ENCODE peak calls at places on chromosomes 1 and 21, in seven cellular contexts. D is HCT116, H is mesenchymal stem cell, A is breast epithelium, L is PC-9, W is thoracic aorta, J is adipocyte. Y is an unnamed sample.

GRCh38 chr1:156958247-156958714 is 37.8 kb downstream of the LRRC71 start:
- DNase-seq in D (no peak), H (no peak), A (no peak), L (peak; percentile 75), W (no peak), J (no peak), Y (no peak)

GRCh38 chr1:150889650-150890416 is 2.9 kb downstream of the CTXND2 start:
- DNase-seq in D (no peak), H (no peak), A (no peak), L (no peak), W (no peak), J (no peak), Y (no peak)

GRCh38 chr1:114278911-114279310 is 125.2 kb upstream of the SYT6 start:
- DNase-seq in D (no peak), H (no peak), A (no peak), L (no peak), W (no peak), J (no peak), Y (no peak)

GRCh38 chr1:1782399-1783221 is 4.3 kb upstream of the NADK start:
- DNase-seq in D (no peak), H (peak; percentile 61), A (no peak), L (peak; percentile 80), W (peak; percentile 41), J (peak; percentile 77), Y (peak; percentile 74)

GRCh38 chr1:161531986-161532875 is 7.9 kb downstream of the HSPA6 start:
- DNase-seq in D (no peak), H (no peak), A (no peak), L (no peak), W (no peak), J (peak; percentile 43), Y (peak; percentile 43)

GRCh38 chr1:31620631-31621497 is 3.4 kb downstream of the HCRTR1 start:
- DNase-seq in D (no peak), H (no peak), A (peak; percentile 19), L (no peak), W (no peak), J (no peak), Y (no peak)

GRCh38 chr1:22275626-22276395 is 132.9 kb upstream of the WNT4 start:
- DNase-seq in D (peak; percentile 29), H (peak; percentile 64), A (no peak), L (peak; percentile 67), W (no peak), J (peak; percentile 59), Y (peak; percentile 75)

GRCh38 chr1:161198206-161198876 is 513 bp downstream of the ADAMTS4 start:
- DNase-seq in D (no peak), H (no peak), A (peak; percentile 40), L (peak; percentile 76), W (no peak), J (peak; percentile 79), Y (peak; percentile 57)

GRCh38 chr1:230423261-230423660 is 2.9 kb downstream of the PGBD5 start:
- DNase-seq in D (no peak), H (no peak), A (no peak), L (no peak), W (no peak), J (no peak), Y (no peak)

GRCh38 chr21:32549861-32550260 is 35.5 kb downstream of the TCP10L start:
- DNase-seq in D (no peak), H (no peak), A (no peak), L (no peak), W (no peak), J (no peak), Y (no peak)

GRCh38 chr1:73556270-73556669 is 641.7 kb downstream of the LRRIQ3 start:
- DNase-seq in D (no peak), H (no peak), A (no peak), L (no peak), W (no peak), J (peak; percentile 3), Y (no peak)

GRCh38 chr1:116112388-116113140 is 1.4 kb downstream of the MAB21L3 start:
- DNase-seq in D (no peak), H (no peak), A (no peak), L (no peak), W (no peak), J (no peak), Y (no peak)

GRCh38 chr1:81703352-81703735 is 97.4 kb upstream of the ADGRL2 start:
- DNase-seq in D (no peak), H (peak; percentile 86), A (no peak), L (no peak), W (no peak), J (peak; percentile 64), Y (peak; percentile 71)

GRCh38 chr1:162003825-162004205 is 19.9 kb downstream of the OLFML2B start:
- DNase-seq in D (no peak), H (peak; percentile 77), A (no peak), L (peak; percentile 24), W (no peak), J (peak; percentile 88), Y (no peak)

GRCh38 chr1:192175971-192176370 is 17.7 kb downstream of the RGS18 start:
- DNase-seq in D (no peak), H (no peak), A (no peak), L (no peak), W (no peak), J (no peak), Y (no peak)

GRCh38 chr1:96487404-96487803 is 234.2 kb upstream of the PTBP2 start:
- DNase-seq in D (peak; percentile 13), H (no peak), A (peak; percentile 31), L (no peak), W (no peak), J (peak; percentile 28), Y (peak; percentile 36)

GRCh38 chr1:22412932-22413727 is 38.5 kb upstream of the ZBTB40 start:
- DNase-seq in D (no peak), H (peak; percentile 88), A (no peak), L (peak; percentile 39), W (no peak), J (peak; percentile 28), Y (peak; percentile 34)

GRCh38 chr21:35860181-35860869 is 200.0 kb downstream of the SETD4 start:
- DNase-seq in D (no peak), H (no peak), A (no peak), L (no peak), W (no peak), J (no peak), Y (no peak)

GRCh38 chr1:56576880-56577858 is 2.2 kb downstream of the PLPP3 start:
- DNase-seq in D (peak; percentile 21), H (peak; percentile 49), A (no peak), L (peak; percentile 18), W (no peak), J (peak; percentile 53), Y (peak; percentile 59)

GRCh38 chr21:21332492-21332891 is 334.3 kb downstream of the NCAM2 start:
- DNase-seq in D (no peak), H (no peak), A (no peak), L (no peak), W (no peak), J (no peak), Y (no peak)

GRCh38 chr1:208161005-208161404 is 83.2 kb downstream of the PLXNA2 start:
- DNase-seq in D (no peak), H (no peak), A (no peak), L (no peak), W (no peak), J (no peak), Y (no peak)
- H3K4me1 ChIP-seq in D (no peaks in the 10 kb centered on the region), H (peaks cover 13% of the 10 kb centered on the region), A (no peaks in the 10 kb centered on the region), L (peaks cover 7% of the 10 kb centered on the region), W (peaks cover 79% of the 10 kb centered on the region), J (peaks cover 22% of the 10 kb centered on the region), Y (peaks cover 68% of the 10 kb centered on the region)

DNA sequence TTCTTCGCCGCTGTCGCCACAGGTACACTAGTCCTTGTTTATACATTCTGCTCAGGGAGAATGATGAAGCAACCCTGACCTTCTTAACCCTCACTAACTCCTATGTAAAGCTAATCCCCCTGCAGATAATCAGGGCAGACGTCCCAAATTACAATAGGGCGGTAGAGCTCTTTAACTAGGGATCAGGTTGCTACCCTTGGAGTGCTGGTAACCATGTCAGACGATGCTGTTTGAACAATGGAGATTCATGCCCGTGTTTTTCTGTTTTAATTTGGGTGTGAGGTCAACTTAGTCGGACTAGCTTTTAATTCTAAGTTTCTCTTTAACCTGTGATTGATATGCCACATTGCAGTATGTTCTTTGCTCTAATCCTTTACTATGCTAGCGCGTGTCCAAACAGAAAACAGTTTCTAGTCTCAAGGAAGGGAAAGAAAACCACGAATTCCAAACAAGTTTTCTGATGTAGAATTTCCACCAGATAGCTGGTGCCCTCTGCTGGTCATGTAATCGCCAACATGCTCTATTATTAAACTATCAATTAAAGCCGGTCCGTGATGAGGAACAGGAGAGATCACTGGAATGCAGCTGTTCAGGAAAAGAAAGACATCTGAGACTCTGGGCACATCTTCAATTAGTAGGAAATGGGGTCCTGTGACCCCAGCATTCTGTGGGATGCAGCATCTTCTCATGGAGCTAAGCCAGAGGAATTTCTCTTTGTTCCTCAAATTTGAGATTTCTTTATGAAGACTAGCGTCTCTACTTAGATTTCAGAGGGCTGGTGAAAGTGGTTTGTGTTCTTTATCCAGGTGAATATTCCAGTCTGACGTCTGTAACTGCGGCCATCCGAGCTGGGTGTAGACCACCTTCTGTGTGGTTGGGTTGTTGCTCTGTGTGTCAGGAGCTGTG is 18.3 kb upstream of the VAMP3 start:
- DNase-seq in D (peak; percentile 32), H (peak; percentile 77), A (peak; percentile 53), L (peak; percentile 37), W (peak; percentile 15), J (peak; percentile 93), Y (peak; percentile 77)
- H3K4me3 ChIP-seq in D (no peak overlapping the region), H (no peak overlapping the region), A (peak overlapping the region; percentile 26), L (peak overlapping the region; percentile 44), W (peak overlapping the region; percentile 59), J (peak overlapping the region; percentile 73), Y (no peak overlapping the region)

GRCh38 chr1:182681516-182681915 is 2.9 kb downstream of the RGS8 start:
- DNase-seq in D (no peak), H (no peak), A (no peak), L (no peak), W (no peak), J (no peak), Y (no peak)
- H3K4me1 ChIP-seq in D (no peaks in the 10 kb centered on the region), H (peaks cover 4% of the 10 kb centered on the region), A (no peaks in the 10 kb centered on the region), L (peaks cover 62% of the 10 kb centered on the region), W (no peaks in the 10 kb centered on the region), J (no peaks in the 10 kb centered on the region), Y (no peaks in the 10 kb centered on the region)

GRCh38 chr1:61253059-61253735 is 170.8 kb downstream of the NFIA start:
- DNase-seq in D (no peak), H (peak; percentile 56), A (peak; percentile 81), L (peak; percentile 66), W (no peak), J (no peak), Y (peak; percentile 70)

GRCh38 chr1:61253912-61254628 is 171.7 kb downstream of the NFIA start:
- DNase-seq in D (no peak), H (no peak), A (no peak), L (no peak), W (no peak), J (no peak), Y (no peak)

GRCh38 chr1:61259379-61260148 is 177.2 kb downstream of the NFIA start:
- DNase-seq in D (no peak), H (no peak), A (no peak), L (no peak), W (no peak), J (no peak), Y (peak; percentile 62)

GRCh38 chr1:61254629-61255323 is 172.4 kb downstream of the NFIA start:
- DNase-seq in D (no peak), H (peak; percentile 64), A (no peak), L (no peak), W (no peak), J (peak; percentile 84), Y (no peak)

DNA sequence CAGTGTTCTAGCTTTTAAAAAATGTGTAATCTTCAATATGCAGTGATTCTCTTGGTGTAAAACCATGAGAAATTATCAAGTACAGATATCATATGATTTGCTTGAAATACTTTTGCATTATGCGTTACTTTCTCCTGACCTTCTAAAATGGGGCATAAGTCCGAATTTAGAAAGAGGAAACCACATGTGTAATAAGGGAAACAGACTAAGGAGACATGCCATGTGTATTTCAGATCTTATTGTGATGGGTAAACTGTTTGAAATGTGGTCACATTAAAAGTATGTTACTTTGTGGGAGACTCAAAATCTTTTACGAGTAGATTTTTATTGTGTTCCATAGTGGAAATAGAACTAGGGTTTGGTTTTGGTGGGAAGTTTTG is 173.0 kb downstream of the NFIA start:
- DNase-seq in D (no peak), H (no peak), A (no peak), L (no peak), W (no peak), J (no peak), Y (peak; percentile 36)
- H3K4me3 ChIP-seq in D (no peak overlapping the region), H (no peak overlapping the region), A (peak overlapping the region; percentile 57), L (no peak overlapping the region), W (peak overlapping the region; percentile 62), J (peak overlapping the region; percentile 78), Y (no peak overlapping the region)

Y was measured in cardiac muscle cell.